ENCODE peak calls at places on chromosomes 12 and 14, in nine cellular contexts. A is AG08395, T is H54, Z is left ventricle myocardium superior, H is germinal center, P is activated T-cell treated with anti-CD3 and anti-CD28 coated beads for 4 hours, R is WTC11, L is A172, F is mesenchymal stem cell. I is an unnamed sample.

GRCh38 chr14:80764496-80764895 is 177.0 kb downstream of the CEP128 start:
- DNase-seq in A (no peak), T (no peak), Z (no peak), H (no peak), P (no peak), R (no peak), L (peak), F (no peak), I (no peak)

GRCh38 chr14:95562892-95563685 is 28.2 kb downstream of the GLRX5 start:
- DNase-seq in A (peak), T (no peak), Z (no peak), H (no peak), P (no peak), R (no peak), L (no peak), F (peak), I (no peak)

GRCh38 chr12:117907108-117907689 is 61.6 kb downstream of the KSR2 start:
- DNase-seq in A (no peak), T (no peak), Z (no peak), H (no peak), P (no peak), R (peak), L (no peak), F (no peak), I (no peak)

GRCh38 chr12:105977256-105978051 is 161.3 kb downstream of the NUAK1 start:
- DNase-seq in A (peak), T (no peak), Z (no peak), H (no peak), P (no peak), R (no peak), L (no peak), F (peak), I (no peak)

GRCh38 chr12:40263616-40264409 is 39.0 kb downstream of the LRRK2 start:
- DNase-seq in A (no peak), T (no peak), Z (no peak), H (no peak), P (no peak), R (no peak), L (no peak), F (peak), I (no peak)

GRCh38 chr14:38646391-38646790 is 390.5 kb upstream of the CLEC14A start:
- DNase-seq in A (no peak), T (no peak), Z (no peak), H (no peak), P (no peak), R (no peak), L (no peak), F (no peak), I (no peak)

GRCh38 chr14:102518063-102518648 is 8.6 kb upstream of the ANKRD9 start:
- DNase-seq in A (no peak), T (no peak), Z (no peak), H (no peak), P (no peak), R (no peak), L (no peak), F (no peak), I (peak)

GRCh38 chr12:87520968-87521367 is 508.2 kb downstream of the C12orf50 start:
- DNase-seq in A (no peak), T (no peak), Z (no peak), H (no peak), P (no peak), R (no peak), L (no peak), F (no peak), I (no peak)

GRCh38 chr14:31787377-31787776 is 226.2 kb downstream of the NUBPL start:
- DNase-seq in A (no peak), T (no peak), Z (no peak), H (no peak), P (no peak), R (no peak), L (no peak), F (no peak), I (no peak)

GRCh38 chr12:170361-171225 is 43.4 kb downstream of the SLC6A12 start:
- DNase-seq in A (no peak), T (no peak), Z (no peak), H (no peak), P (no peak), R (no peak), L (no peak), F (no peak), I (no peak)

I was measured in coronary artery.